ENCODE peak calls at places on chromosomes 1 and 21, in five cellular contexts. One of them, this sample, is unnamed. For H3K4me1, the result is how much of the 10 kb centered on the place peaks cover.

GRCh38 chr1:221217029-221217428 is 337.8 kb downstream of the HLX start:
- DNase-seq in fibroblast of lung: no peak
- DNase-seq in IMR-90: peak
- DNase-seq in Peyer's patch: no peak
- DNase-seq in stomach: no peak
- DNase-seq in this sample: no peak

GRCh38 chr1:204268101-204268500 is 54.3 kb upstream of the GOLT1A start:
- DNase-seq in fibroblast of lung: no peak
- DNase-seq in IMR-90: no peak
- DNase-seq in Peyer's patch: no peak
- DNase-seq in stomach: no peak
- DNase-seq in this sample: no peak

GRCh38 chr1:94648225-94649007 is 106.9 kb upstream of the F3 start:
- DNase-seq in fibroblast of lung: peak
- DNase-seq in IMR-90: peak
- DNase-seq in Peyer's patch: peak
- DNase-seq in stomach: peak
- DNase-seq in this sample: no peak

GRCh38 chr1:201624741-201625646 is 86.1 kb downstream of the NAV1 start:
- DNase-seq in fibroblast of lung: peak
- DNase-seq in IMR-90: peak
- DNase-seq in Peyer's patch: no peak
- DNase-seq in stomach: no peak
- DNase-seq in this sample: no peak

GRCh38 chr1:171841931-171842723 is 829 bp downstream of the DNM3 start:
- DNase-seq in fibroblast of lung: peak
- DNase-seq in IMR-90: no peak
- DNase-seq in Peyer's patch: no peak
- DNase-seq in stomach: no peak
- DNase-seq in this sample: no peak

GRCh38 chr21:15250384-15250783 is 185.6 kb upstream of the NRIP1 start:
- DNase-seq in fibroblast of lung: peak
- DNase-seq in IMR-90: peak
- DNase-seq in Peyer's patch: no peak
- DNase-seq in stomach: no peak
- DNase-seq in this sample: no peak

GRCh38 chr1:31985430-31985829 is 28.2 kb upstream of the KHDRBS1 start:
- DNase-seq in fibroblast of lung: peak
- DNase-seq in IMR-90: peak
- DNase-seq in Peyer's patch: no peak
- DNase-seq in stomach: no peak
- DNase-seq in this sample: no peak

GRCh38 chr1:208225954-208226937 is 17.9 kb downstream of the PLXNA2 start:
- DNase-seq in fibroblast of lung: no peak
- DNase-seq in IMR-90: no peak
- DNase-seq in Peyer's patch: no peak
- DNase-seq in stomach: no peak
- DNase-seq in this sample: no peak

GRCh38 chr1:204357551-204357950 is 2.2 kb downstream of the PLEKHA6 start:
- DNase-seq in fibroblast of lung: no peak
- DNase-seq in IMR-90: no peak
- DNase-seq in Peyer's patch: peak
- DNase-seq in stomach: peak
- DNase-seq in this sample: no peak

GRCh38 chr1:21927531-21928237 is 9.4 kb downstream of the HSPG2 start:
- DNase-seq in fibroblast of lung: peak
- DNase-seq in IMR-90: no peak
- DNase-seq in Peyer's patch: peak
- DNase-seq in stomach: peak
- DNase-seq in this sample: no peak

GRCh38 chr1:234980224-234980656 is 148.4 kb downstream of the TOMM20 start:
- DNase-seq in fibroblast of lung: no peak
- DNase-seq in IMR-90: no peak
- DNase-seq in Peyer's patch: no peak
- DNase-seq in stomach: no peak
- DNase-seq in this sample: no peak

GRCh38 chr1:147384805-147385204 is 142.3 kb downstream of the CHD1L start:
- DNase-seq in fibroblast of lung: no peak
- DNase-seq in IMR-90: no peak
- DNase-seq in Peyer's patch: no peak
- DNase-seq in stomach: no peak
- DNase-seq in this sample: no peak

GRCh38 chr1:181079382-181079781 is 9.1 kb upstream of the IER5 start:
- DNase-seq in fibroblast of lung: no peak
- DNase-seq in IMR-90: peak
- DNase-seq in Peyer's patch: no peak
- DNase-seq in stomach: no peak
- DNase-seq in this sample: no peak

GRCh38 chr1:59903136-59903754 is 23.3 kb downstream of the CYP2J2 start:
- DNase-seq in fibroblast of lung: peak
- DNase-seq in IMR-90: no peak
- DNase-seq in Peyer's patch: no peak
- DNase-seq in stomach: no peak
- DNase-seq in this sample: no peak

GRCh38 chr1:228010921-228011320 is 4.1 kb downstream of the WNT3A start:
- DNase-seq in fibroblast of lung: no peak
- DNase-seq in IMR-90: no peak
- DNase-seq in Peyer's patch: peak
- DNase-seq in stomach: peak
- DNase-seq in this sample: peak

GRCh38 chr1:87269921-87270320 is 58.8 kb upstream of the LMO4 start:
- DNase-seq in fibroblast of lung: no peak
- DNase-seq in IMR-90: no peak
- DNase-seq in Peyer's patch: no peak
- DNase-seq in stomach: no peak
- DNase-seq in this sample: no peak

GRCh38 chr1:205658943-205659581 is 21.2 kb downstream of the SLC45A3 start:
- DNase-seq in fibroblast of lung: peak
- DNase-seq in IMR-90: peak
- DNase-seq in Peyer's patch: peak
- DNase-seq in stomach: peak
- DNase-seq in this sample: peak

GRCh38 chr1:222995620-222996306 is 147.3 kb downstream of the TLR5 start:
- DNase-seq in fibroblast of lung: no peak
- DNase-seq in IMR-90: no peak
- DNase-seq in Peyer's patch: no peak
- DNase-seq in stomach: no peak
- DNase-seq in this sample: no peak

GRCh38 chr1:150995896-150996295 is 10.8 kb downstream of the MINDY1 start:
- DNase-seq in fibroblast of lung: peak
- DNase-seq in IMR-90: no peak
- DNase-seq in Peyer's patch: no peak
- DNase-seq in stomach: peak
- DNase-seq in this sample: no peak

GRCh38 chr1:235411489-235412486 is 44.6 kb downstream of the TBCE start:
- DNase-seq in fibroblast of lung: no peak
- DNase-seq in IMR-90: no peak
- DNase-seq in Peyer's patch: peak
- DNase-seq in stomach: peak
- DNase-seq in this sample: no peak

GRCh38 chr21:25280061-25280460 is 327.2 kb downstream of the MRPL39 start:
- DNase-seq in fibroblast of lung: no peak
- DNase-seq in IMR-90: no peak
- DNase-seq in Peyer's patch: no peak
- DNase-seq in stomach: no peak
- DNase-seq in this sample: no peak

GRCh38 chr21:35400233-35400939 is 351.3 kb upstream of the RUNX1 start:
- DNase-seq in fibroblast of lung: peak
- DNase-seq in IMR-90: peak
- DNase-seq in Peyer's patch: no peak
- DNase-seq in stomach: no peak
- DNase-seq in this sample: no peak

GRCh38 chr1:3772715-3773571 is at the start of gene SMIM1:
- DNase-seq in fibroblast of lung: no peak
- DNase-seq in IMR-90: no peak
- DNase-seq in Peyer's patch: no peak
- DNase-seq in stomach: no peak
- DNase-seq in this sample: no peak

GRCh38 chr1:174660476-174660875 is 212.7 kb downstream of the GPR52 start:
- DNase-seq in fibroblast of lung: no peak
- DNase-seq in IMR-90: no peak
- DNase-seq in Peyer's patch: no peak
- DNase-seq in stomach: no peak
- DNase-seq in this sample: no peak

GRCh38 chr21:32306021-32306780 is 7.5 kb downstream of the MRAP start:
- DNase-seq in fibroblast of lung: no peak
- DNase-seq in IMR-90: no peak
- DNase-seq in Peyer's patch: no peak
- DNase-seq in stomach: no peak
- DNase-seq in this sample: no peak

GRCh38 chr1:34929497-34929852 is at the start of gene DLGAP3:
- DNase-seq in fibroblast of lung: no peak
- DNase-seq in IMR-90: no peak
- DNase-seq in Peyer's patch: no peak
- DNase-seq in stomach: no peak
- DNase-seq in this sample: no peak

GRCh38 chr1:40299366-40300248 is 17.5 kb downstream of the COL9A2 start:
- DNase-seq in fibroblast of lung: peak
- DNase-seq in IMR-90: peak
- DNase-seq in Peyer's patch: no peak
- DNase-seq in stomach: no peak
- DNase-seq in this sample: no peak

GRCh38 chr1:7783178-7783711 is 846 bp upstream of the PER3 start:
- DNase-seq in fibroblast of lung: peak
- DNase-seq in IMR-90: peak
- DNase-seq in Peyer's patch: peak
- DNase-seq in stomach: peak
- DNase-seq in this sample: peak

GRCh38 chr21:33844104-33844889 is 71.3 kb downstream of the ATP5PO start:
- DNase-seq in fibroblast of lung: no peak
- DNase-seq in IMR-90: no peak
- DNase-seq in Peyer's patch: no peak
- DNase-seq in stomach: no peak
- DNase-seq in this sample: no peak

DNA sequence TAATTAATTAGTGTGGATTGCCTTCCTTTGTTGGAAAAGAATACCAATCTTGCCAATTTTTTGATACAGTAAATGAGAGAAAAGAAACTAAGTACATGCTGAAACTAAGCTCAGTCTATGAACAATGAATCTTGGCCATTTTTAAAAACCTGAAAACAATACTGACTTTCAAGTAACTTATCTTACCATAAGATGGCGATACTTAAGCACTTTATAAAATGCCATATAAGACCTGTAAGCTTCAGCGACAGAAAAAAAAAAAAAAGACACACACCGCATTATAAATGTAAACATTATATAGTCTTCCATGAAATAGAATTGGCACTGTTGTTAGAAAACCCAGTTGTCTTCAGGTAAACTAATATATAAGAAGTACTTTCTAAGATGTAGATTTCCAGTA is 3.0 kb downstream of the OLFM3 start:
- DNase-seq in fibroblast of lung: no peak
- DNase-seq in IMR-90: no peak
- DNase-seq in Peyer's patch: no peak
- DNase-seq in stomach: no peak
- DNase-seq in this sample: no peak
- TF ChIP-seq CTCF in fibroblast of lung: no peak
- TF ChIP-seq CTCF in IMR-90: no peak
- TF ChIP-seq CTCF in Peyer's patch: no peak
- TF ChIP-seq CTCF in stomach: no peak
- TF ChIP-seq CTCF in this sample: no peak

GRCh38 chr1:33009561-33009960 is 27.1 kb downstream of the AK2 start:
- DNase-seq in fibroblast of lung: no peak
- DNase-seq in IMR-90: no peak
- DNase-seq in Peyer's patch: no peak
- DNase-seq in stomach: no peak
- DNase-seq in this sample: no peak
- H3K4me1 ChIP-seq in fibroblast of lung: under half
- H3K4me1 ChIP-seq in IMR-90: under half
- H3K4me1 ChIP-seq in Peyer's patch: under half
- H3K4me1 ChIP-seq in stomach: half or more
- H3K4me1 ChIP-seq in this sample: under half

DNA sequence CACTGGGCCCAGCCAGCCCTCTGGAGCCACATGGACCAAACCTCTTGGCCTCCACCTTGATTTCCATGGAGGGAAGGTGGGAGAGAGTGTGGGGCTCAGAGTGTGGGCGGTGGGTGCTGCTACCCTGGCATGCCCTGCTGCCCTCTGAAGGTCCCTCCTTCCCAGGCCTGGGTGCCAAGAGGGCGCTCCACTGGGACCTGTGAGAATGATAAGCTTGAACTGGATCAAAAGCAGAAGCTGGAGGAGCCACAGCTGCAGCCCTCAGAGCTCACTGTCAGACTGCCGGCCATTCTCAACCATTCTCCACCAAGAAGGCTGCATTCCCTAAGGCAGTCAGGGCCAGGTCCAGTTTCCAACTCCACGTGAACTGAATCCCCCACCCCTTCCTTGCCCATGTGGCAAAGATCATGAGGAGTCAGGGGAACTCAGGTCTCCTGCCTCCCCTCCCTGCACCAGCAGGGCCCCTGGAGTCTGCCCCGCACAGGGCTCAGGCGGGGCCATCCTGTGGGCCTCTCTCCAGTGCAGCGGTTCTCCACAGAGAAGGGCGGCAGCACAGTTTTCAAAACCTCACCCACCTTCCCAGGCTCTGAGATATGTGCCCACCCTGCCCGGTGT is 19.5 kb downstream of the SLC1A7 start:
- DNase-seq in fibroblast of lung: no peak
- DNase-seq in IMR-90: no peak
- DNase-seq in Peyer's patch: no peak
- DNase-seq in stomach: no peak
- DNase-seq in this sample: no peak
- H3K27ac ChIP-seq in fibroblast of lung: peak
- H3K27ac ChIP-seq in IMR-90: peak
- H3K27ac ChIP-seq in Peyer's patch: peak
- H3K27ac ChIP-seq in stomach: peak
- H3K27ac ChIP-seq in this sample: peak

GRCh38 chr1:93200086-93200620 is 19.6 kb downstream of the CCDC18 start:
- DNase-seq in fibroblast of lung: no peak
- DNase-seq in IMR-90: peak
- DNase-seq in Peyer's patch: no peak
- DNase-seq in stomach: no peak
- DNase-seq in this sample: no peak

GRCh38 chr1:93199150-93199549 is 18.6 kb downstream of the CCDC18 start:
- DNase-seq in fibroblast of lung: no peak
- DNase-seq in IMR-90: no peak
- DNase-seq in Peyer's patch: no peak
- DNase-seq in stomach: no peak
- DNase-seq in this sample: no peak

GRCh38 chr1:93194231-93194630 is 13.7 kb downstream of the CCDC18 start:
- DNase-seq in fibroblast of lung: no peak
- DNase-seq in IMR-90: no peak
- DNase-seq in Peyer's patch: no peak
- DNase-seq in stomach: no peak
- DNase-seq in this sample: no peak

GRCh38 chr1:93200714-93201113 is 20.2 kb downstream of the CCDC18 start:
- DNase-seq in fibroblast of lung: no peak
- DNase-seq in IMR-90: no peak
- DNase-seq in Peyer's patch: no peak
- DNase-seq in stomach: no peak
- DNase-seq in this sample: no peak

GRCh38 chr1:93196591-93196990 is 16.1 kb downstream of the CCDC18 start:
- DNase-seq in fibroblast of lung: peak
- DNase-seq in IMR-90: peak
- DNase-seq in Peyer's patch: no peak
- DNase-seq in stomach: no peak
- DNase-seq in this sample: no peak
- TF ChIP-seq CTCF in fibroblast of lung: no peak
- TF ChIP-seq CTCF in IMR-90: no peak
- TF ChIP-seq CTCF in Peyer's patch: no peak
- TF ChIP-seq CTCF in stomach: no peak
- TF ChIP-seq CTCF in this sample: no peak